ENCODE peak calls at places on chromosomes 3 and 15, in eight cellular contexts. C is SK-N-SH; S is RWPE2; V is ovary; Y is type B pancreatic cell; G is D721Med; U is activated CD8-positive, alpha-beta T cell treated with anti-CD3 and anti-CD28 coated beads for 36 hours; Z is GM12865. Q is an unnamed sample.

GRCh38 chr3:11197471-11197870 is 43.2 kb downstream of the HRH1 start:
- DNase-seq in Z (no peak), C (no peak), V (no peak), Y (no peak), S (no peak), U (no peak), G (no peak), Q (no peak)

GRCh38 chr3:98602078-98602678 is 8.8 kb upstream of the CPOX start:
- DNase-seq in U (peak; percentile 41), Y (no peak), G (no peak), V (no peak), Z (peak; percentile 81), S (no peak), C (peak; percentile 51), Q (peak; percentile 53)

GRCh38 chr3:46440531-46441294 is 24.0 kb downstream of the LTF start:
- DNase-seq in S (no peak), C (no peak), G (no peak), Y (no peak), U (peak; percentile 66), V (no peak), Z (peak; percentile 82), Q (peak; percentile 43)

GRCh38 chr15:45201557-45202246 is 13.9 kb upstream of the SHF start:
- DNase-seq in V (no peak), Z (peak; percentile 62), U (peak; percentile 30), Y (no peak), S (no peak), C (no peak), G (no peak), Q (no peak)

GRCh38 chr15:60520041-60520824 is 41.3 kb upstream of the ICE2 start:
- DNase-seq in Y (no peak), C (no peak), G (no peak), S (no peak), Z (peak; percentile 40), U (peak; percentile 24), V (no peak), Q (no peak)

GRCh38 chr3:15979490-15979889 is 181.7 kb upstream of the ANKRD28 start:
- DNase-seq in Z (no peak), V (no peak), U (no peak), C (no peak), Y (no peak), S (no peak), G (no peak), Q (no peak)

GRCh38 chr3:81581966-81582599 is 179.4 kb downstream of the GBE1 start:
- DNase-seq in G (no peak), U (peak; percentile 34), Y (no peak), C (peak; percentile 11), S (no peak), V (no peak), Z (peak; percentile 56), Q (peak; percentile 5)

GRCh38 chr3:190863119-190863465 is 598 bp upstream of the GMNC start:
- DNase-seq in V (no peak), G (no peak), S (no peak), Z (no peak), U (no peak), Y (no peak), C (no peak), Q (no peak)

GRCh38 chr15:42082832-42083604 is 11.3 kb downstream of the PLA2G4D start:
- DNase-seq in Y (peak; percentile 62), Z (no peak), C (no peak), S (peak; percentile 72), U (no peak), V (no peak), G (no peak), Q (no peak)

GRCh38 chr3:111517801-111518200 is 24.2 kb upstream of the CD96 start:
- DNase-seq in Z (no peak), S (no peak), U (no peak), V (no peak), Y (no peak), C (no peak), G (no peak), Q (no peak)

GRCh38 chr15:64692166-64692565 is 83.2 kb downstream of the RBPMS2 start:
- DNase-seq in Z (no peak), Y (no peak), U (no peak), G (no peak), S (no peak), V (no peak), C (no peak), Q (no peak)

GRCh38 chr15:64688770-64689169 is 86.6 kb downstream of the RBPMS2 start:
- DNase-seq in Z (no peak), G (no peak), V (no peak), C (no peak), S (no peak), Y (no peak), U (no peak), Q (no peak)

GRCh38 chr15:64690008-64690407 is 85.4 kb downstream of the RBPMS2 start:
- DNase-seq in S (no peak), Z (no peak), G (no peak), C (no peak), V (no peak), Y (no peak), U (no peak), Q (no peak)

GRCh38 chr15:64693134-64693533 is 82.3 kb downstream of the RBPMS2 start:
- DNase-seq in S (no peak), C (no peak), Z (no peak), Y (no peak), U (no peak), V (no peak), G (no peak), Q (no peak)

DNA sequence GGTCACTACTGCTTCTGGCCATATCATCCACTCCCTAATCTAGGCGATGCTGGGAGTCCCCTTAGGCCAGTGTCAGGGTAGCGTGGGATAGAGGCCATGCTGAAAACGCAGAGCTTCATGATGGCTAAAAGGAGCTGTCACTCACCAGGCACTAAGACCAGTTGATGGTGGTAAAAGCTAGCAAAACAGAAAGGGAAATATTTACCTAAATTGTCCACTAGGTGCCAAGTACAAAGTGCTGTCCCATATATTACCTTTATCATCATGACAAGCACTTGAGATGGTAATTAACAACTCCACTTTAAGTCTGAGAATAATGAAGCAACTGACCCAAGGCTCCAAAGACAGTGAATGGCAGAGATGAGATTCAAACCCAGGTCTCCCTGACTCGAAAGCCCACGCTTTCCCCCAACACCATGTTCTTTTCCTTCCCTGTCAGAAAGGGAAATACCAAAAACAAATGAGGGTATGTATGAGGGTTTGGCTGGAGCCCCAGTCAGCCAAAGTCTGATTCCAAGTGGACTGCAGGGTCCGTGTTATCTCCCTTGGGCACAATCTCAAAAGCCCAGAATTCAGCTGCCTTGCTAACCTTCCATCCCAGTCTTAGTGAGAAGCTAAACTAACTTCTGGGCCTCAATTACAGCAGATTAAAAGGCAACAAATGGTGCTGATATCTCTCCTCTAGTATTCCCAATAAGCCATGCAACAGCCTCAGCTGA is 84.7 kb downstream of the RBPMS2 start:
- DNase-seq in G (no peak), C (no peak), Y (no peak), S (no peak), Z (no peak), U (no peak), V (peak; percentile 45), Q (no peak)
- TF ChIP-seq CTCF in G (no peak), C (peak; percentile 36), Y (peak; percentile 56), S (peak; percentile 19), Z (peak; percentile 7), U (no peak), V (no peak), Q (no peak)

GRCh38 chr3:129228891-129229585 is 20.4 kb upstream of the COPG1 start:
- DNase-seq in V (no peak), S (no peak), U (no peak), G (no peak), C (peak; percentile 42), Z (no peak), Y (no peak), Q (no peak)
- TF ChIP-seq CTCF in V (no peak), S (no peak), U (no peak), G (peak; percentile 6), C (peak; percentile 28), Z (no peak), Y (no peak), Q (no peak)

DNA sequence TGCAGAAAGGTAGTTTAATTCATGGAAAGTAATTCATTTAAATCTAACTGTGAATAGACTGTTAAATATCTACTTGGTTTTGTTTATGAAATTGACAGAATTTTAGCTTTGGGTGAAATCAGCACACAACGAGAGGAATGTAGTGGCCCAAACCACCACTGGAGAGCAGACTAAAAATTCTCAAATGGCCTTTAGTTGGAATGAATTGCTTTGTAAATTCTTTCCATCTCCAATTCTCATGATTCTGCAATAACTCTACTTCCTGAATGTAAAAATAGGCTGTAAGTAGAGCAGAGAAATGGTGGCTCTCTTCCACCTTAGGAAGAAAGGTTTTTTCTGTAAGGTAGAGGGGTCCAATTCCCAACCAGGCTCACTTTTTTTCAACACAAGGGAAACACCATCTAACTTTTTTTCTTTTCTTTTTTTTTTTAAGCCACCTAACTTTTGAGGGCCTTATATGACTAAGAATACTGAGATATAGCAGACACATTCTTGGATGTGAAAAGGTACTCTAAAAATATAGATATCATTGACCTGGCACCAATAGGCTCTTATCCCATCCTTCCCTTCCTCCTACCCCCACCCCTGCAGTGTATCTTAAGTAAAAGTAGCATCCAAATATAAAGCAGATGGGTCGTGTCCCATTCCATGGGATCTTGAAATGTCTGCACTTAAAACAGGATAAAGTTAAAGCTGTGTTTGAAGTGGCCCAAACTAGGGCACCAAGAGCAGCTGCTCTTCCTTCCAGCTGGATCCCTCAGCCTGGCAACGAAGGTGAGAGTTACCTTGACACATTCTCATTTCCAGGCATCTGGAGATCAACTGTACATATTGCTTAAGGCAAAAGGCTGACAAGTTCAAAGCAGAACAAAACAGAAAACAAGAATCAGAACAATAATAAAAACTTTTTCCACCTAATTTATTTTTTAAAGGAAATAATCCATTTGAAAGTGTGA is 194.1 kb downstream of the TPRG1 start:
- DNase-seq in V (no peak), C (no peak), Z (no peak), U (no peak), S (no peak), G (no peak), Y (no peak), Q (no peak)
- TF ChIP-seq CTCF in V (no peak), C (no peak), Z (no peak), U (no peak), S (no peak), G (no peak), Y (no peak), Q (no peak)

DNA sequence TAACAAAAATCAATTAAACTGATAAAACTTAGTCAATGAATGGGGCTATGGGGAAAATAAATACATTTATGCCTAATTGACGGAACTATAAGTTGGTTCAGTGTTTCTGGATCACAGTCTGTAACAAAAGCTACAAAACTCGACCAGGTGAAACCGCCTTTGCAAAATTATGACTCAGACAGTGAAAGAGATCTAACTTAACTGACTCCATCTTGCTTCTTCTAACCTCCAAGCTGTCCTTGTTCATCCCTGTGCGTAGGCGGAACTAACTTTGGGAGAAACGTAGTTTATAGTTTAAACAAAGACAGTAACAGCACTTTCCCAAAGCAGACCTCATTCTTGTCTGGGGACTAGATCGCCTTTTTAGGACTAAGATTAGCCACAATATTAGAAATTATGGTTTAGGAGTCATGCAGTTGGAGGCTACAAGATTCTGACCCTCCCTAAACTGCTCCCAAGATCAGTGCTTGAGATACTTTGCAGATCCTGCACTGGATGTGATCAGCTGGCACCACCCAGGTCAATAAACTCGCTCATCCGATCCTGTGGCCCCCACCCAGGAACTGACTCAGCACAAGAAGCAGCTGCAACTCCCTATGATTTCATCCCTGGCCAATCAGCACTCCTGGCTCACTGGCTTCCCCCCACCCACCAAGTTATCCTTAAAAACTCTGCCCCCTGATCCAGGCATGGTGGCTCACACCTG is 7.2 kb upstream of the MFGE8 start:
- DNase-seq in G (no peak), C (no peak), U (no peak), S (no peak), Y (no peak), Z (no peak), V (no peak), Q (no peak)
- TF ChIP-seq CTCF in G (no peak), C (no peak), U (no peak), S (no peak), Y (no peak), Z (no peak), V (no peak), Q (no peak)

GRCh38 chr3:182482692-182483091 is 310.6 kb upstream of the ATP11B start:
- DNase-seq in U (no peak), Z (no peak), C (no peak), S (no peak), Y (no peak), V (no peak), G (no peak), Q (no peak)
- TF ChIP-seq CTCF in U (no peak), Z (no peak), C (no peak), S (no peak), Y (no peak), V (no peak), G (no peak), Q (no peak)